ENCODE peak calls at places on chromosomes 16 and 17, in five cellular contexts. R is ovary, B is upper lobe of left lung, E is body of pancreas, Q is NB4. S is an unnamed sample.

GRCh38 chr16:66272461-66272860 is 94.0 kb upstream of the CDH5 start:
- DNase-seq in R (peak; percentile 10), B (no peak), E (peak; percentile 42), Q (no peak), S (no peak)

GRCh38 chr16:31141489-31142108 is 6.1 kb upstream of the PRSS8 start:
- DNase-seq in R (peak; percentile 54), B (peak; percentile 47), E (no peak), Q (no peak), S (no peak)

GRCh38 chr16:82990155-82990554 is 363.4 kb downstream of the CDH13 start:
- DNase-seq in R (no peak), B (no peak), E (no peak), Q (no peak), S (no peak)

GRCh38 chr16:53530046-53530445 is 27.0 kb upstream of the AKTIP start:
- DNase-seq in R (no peak), B (no peak), E (no peak), Q (no peak), S (no peak)

GRCh38 chr17:4598776-4599504 is 14.6 kb downstream of the SMTNL2 start:
- DNase-seq in R (peak; percentile 87), B (no peak), E (peak; percentile 32), Q (no peak), S (no peak)

GRCh38 chr17:79836952-79837887 is 2.0 kb downstream of the CBX4 start:
- DNase-seq in R (peak; percentile 43), B (peak; percentile 96), E (peak; percentile 95), Q (peak; percentile 93), S (peak; percentile 85)

GRCh38 chr17:8151641-8152111 is 528 bp downstream of the PER1 start:
- DNase-seq in R (peak; percentile 88), B (peak; percentile 88), E (peak; percentile 90), Q (peak; percentile 62), S (no peak)

GRCh38 chr17:66549731-66550207 is 247.4 kb downstream of the PRKCA start:
- DNase-seq in R (no peak), B (no peak), E (no peak), Q (no peak), S (no peak)

GRCh38 chr17:82195675-82196258 is 16.9 kb downstream of the CCDC57 start:
- DNase-seq in R (no peak), B (no peak), E (no peak), Q (no peak), S (no peak)

GRCh38 chr16:67258160-67258835 is 9.5 kb downstream of the SLC9A5 start:
- DNase-seq in R (no peak), B (no peak), E (no peak), Q (no peak), S (no peak)

GRCh38 chr17:8799001-8799850 is at the start of gene MFSD6L:
- DNase-seq in R (no peak), B (peak; percentile 57), E (peak; percentile 94), Q (no peak), S (no peak)

GRCh38 chr17:51000835-51001638 is 119.6 kb downstream of the SPAG9 start:
- DNase-seq in R (no peak), B (no peak), E (no peak), Q (peak; percentile 73), S (peak; percentile 8)

GRCh38 chr16:49986351-49987124 is 38.5 kb upstream of the CNEP1R1 start:
- DNase-seq in R (no peak), B (no peak), E (no peak), Q (no peak), S (no peak)

GRCh38 chr17:31068291-31068690 is 26.5 kb upstream of the NF1 start:
- DNase-seq in R (no peak), B (peak; percentile 32), E (peak; percentile 36), Q (peak; percentile 82), S (no peak)

GRCh38 chr17:81925860-81926450 is 1.6 kb downstream of the MAFG start:
- DNase-seq in R (no peak), B (no peak), E (no peak), Q (no peak), S (no peak)

GRCh38 chr16:52318259-52319008 is 228.5 kb downstream of the TOX3 start:
- DNase-seq in R (no peak), B (no peak), E (no peak), Q (no peak), S (no peak)

GRCh38 chr17:77508047-77508715 is 367.4 kb downstream of the SEC14L1 start:
- DNase-seq in R (no peak), B (no peak), E (no peak), Q (peak; percentile 46), S (no peak)

GRCh38 chr16:86665319-86665675 is 86.9 kb downstream of the FOXL1 start:
- DNase-seq in R (no peak), B (no peak), E (no peak), Q (no peak), S (no peak)

GRCh38 chr16:65782537-65783290 is 583.8 kb upstream of the CDH5 start:
- DNase-seq in R (no peak), B (no peak), E (peak; percentile 15), Q (no peak), S (no peak)

GRCh38 chr17:81241648-81242420 is 2.7 kb downstream of the NDUFAF8 start:
- DNase-seq in R (peak; percentile 64), B (peak; percentile 65), E (peak; percentile 67), Q (peak; percentile 73), S (peak; percentile 79)

GRCh38 chr16:20348365-20349185 is 3.9 kb downstream of the UMOD start:
- DNase-seq in R (no peak), B (no peak), E (peak; percentile 80), Q (no peak), S (no peak)

GRCh38 chr17:73400915-73401545 is 89.2 kb upstream of the CDC42EP4 start:
- DNase-seq in R (no peak), B (no peak), E (no peak), Q (no peak), S (no peak)

DNA sequence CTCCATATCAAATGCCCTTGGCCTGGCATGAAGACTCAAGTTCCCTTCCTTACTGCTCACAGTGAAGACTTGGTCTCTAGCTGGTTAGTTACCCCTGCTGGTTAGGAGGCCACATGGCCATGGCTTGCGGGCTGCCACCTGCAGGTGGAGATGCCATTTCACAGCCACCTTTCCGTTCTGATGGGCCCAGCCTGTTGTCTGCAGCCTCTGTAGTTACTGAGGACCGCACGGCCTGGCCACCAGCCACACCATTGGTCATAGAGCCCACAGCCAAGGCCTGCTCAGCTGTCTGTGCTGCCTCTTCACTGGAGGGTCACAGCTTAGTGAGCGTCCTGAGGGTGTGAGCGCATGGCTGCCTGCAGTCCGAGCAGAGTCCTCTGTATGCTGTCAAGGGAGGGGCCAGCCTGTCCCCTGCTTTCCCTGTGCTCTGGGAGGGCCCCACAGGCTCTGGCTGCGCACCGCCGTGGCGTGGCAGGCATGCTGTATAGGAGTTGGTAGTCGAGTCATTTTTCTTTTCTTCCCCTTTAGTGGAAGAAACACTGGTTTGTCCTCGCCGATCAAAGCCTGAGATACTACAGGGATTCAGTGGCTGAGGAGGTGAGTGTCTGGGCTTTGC is 59.2 kb downstream of the PLD6 start:
- DNase-seq in R (no peak), B (no peak), E (peak; percentile 36), Q (peak; percentile 55), S (no peak)
- TF ChIP-seq POLR2A in R (no peak), B (no peak), E (no peak), Q (no peak), S (no peak)

GRCh38 chr17:19531780-19532501 is 1.7 kb upstream of the SLC47A1 start:
- DNase-seq in R (no peak), B (no peak), E (no peak), Q (no peak), S (no peak)

GRCh38 chr17:19533036-19533717 is 477 bp upstream of the SLC47A1 start:
- DNase-seq in R (no peak), B (no peak), E (no peak), Q (no peak), S (no peak)

GRCh38 chr17:19537116-19537515 is 3.5 kb downstream of the SLC47A1 start:
- DNase-seq in R (no peak), B (no peak), E (no peak), Q (no peak), S (no peak)

GRCh38 chr17:19534562-19535149 is 1.0 kb downstream of the SLC47A1 start:
- DNase-seq in R (no peak), B (no peak), E (no peak), Q (no peak), S (no peak)

GRCh38 chr17:19533718-19534561 is at the start of gene SLC47A1:
- DNase-seq in R (no peak), B (peak; percentile 39), E (peak; percentile 28), Q (peak; percentile 40), S (peak; percentile 63)
- TF ChIP-seq POLR2A in R (no peak), B (no peak), E (no peak), Q (no peak), S (peak; percentile 16)

DNA sequence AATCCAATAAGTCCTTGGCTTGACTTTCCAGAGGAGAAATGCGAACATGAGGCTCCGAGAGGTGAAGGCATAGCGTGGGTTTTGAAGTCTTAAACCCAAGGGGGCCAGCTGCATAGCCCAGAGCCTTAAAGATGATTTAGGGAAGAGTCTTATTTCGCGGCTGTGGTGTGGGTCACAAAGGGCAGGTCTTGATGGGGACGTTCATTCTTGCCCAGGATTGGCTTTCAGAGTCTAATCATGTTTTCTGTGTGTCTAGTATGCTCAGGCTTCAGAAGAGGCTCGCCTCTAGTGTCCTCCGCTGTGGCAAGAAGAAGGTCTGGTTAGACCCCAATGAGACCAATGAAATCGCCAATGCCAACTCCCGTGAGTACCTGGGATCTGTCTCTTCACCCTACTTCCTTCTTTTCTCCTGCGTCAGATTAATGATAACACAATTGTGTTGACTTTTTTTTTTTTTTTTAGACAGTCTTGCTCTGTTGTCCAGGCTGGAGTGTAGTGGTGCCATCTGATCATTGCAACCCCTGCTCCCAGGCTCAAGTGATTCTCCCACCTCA is 951 bp downstream of the RPL19 start:
- DNase-seq in R (no peak), B (no peak), E (no peak), Q (peak; percentile 59), S (no peak)
- TF ChIP-seq POLR2A in R (no peak), B (no peak), E (no peak), Q (no peak), S (no peak)

GRCh38 chr16:566475-567361 is at the start of gene NHLRC4:
- DNase-seq in R (peak; percentile 92), B (peak; percentile 51), E (peak; percentile 46), Q (peak; percentile 87), S (peak; percentile 97)

GRCh38 chr16:572865-573650 is 3.3 kb downstream of the PIGQ start:
- DNase-seq in R (no peak), B (no peak), E (no peak), Q (no peak), S (no peak)

GRCh38 chr16:568401-569258 is 1.1 kb upstream of the PIGQ start:
- DNase-seq in R (no peak), B (no peak), E (no peak), Q (no peak), S (no peak)

GRCh38 chr16:567362-568256 is 804 bp downstream of the NHLRC4 start:
- DNase-seq in R (no peak), B (no peak), E (no peak), Q (no peak), S (no peak)

DNA sequence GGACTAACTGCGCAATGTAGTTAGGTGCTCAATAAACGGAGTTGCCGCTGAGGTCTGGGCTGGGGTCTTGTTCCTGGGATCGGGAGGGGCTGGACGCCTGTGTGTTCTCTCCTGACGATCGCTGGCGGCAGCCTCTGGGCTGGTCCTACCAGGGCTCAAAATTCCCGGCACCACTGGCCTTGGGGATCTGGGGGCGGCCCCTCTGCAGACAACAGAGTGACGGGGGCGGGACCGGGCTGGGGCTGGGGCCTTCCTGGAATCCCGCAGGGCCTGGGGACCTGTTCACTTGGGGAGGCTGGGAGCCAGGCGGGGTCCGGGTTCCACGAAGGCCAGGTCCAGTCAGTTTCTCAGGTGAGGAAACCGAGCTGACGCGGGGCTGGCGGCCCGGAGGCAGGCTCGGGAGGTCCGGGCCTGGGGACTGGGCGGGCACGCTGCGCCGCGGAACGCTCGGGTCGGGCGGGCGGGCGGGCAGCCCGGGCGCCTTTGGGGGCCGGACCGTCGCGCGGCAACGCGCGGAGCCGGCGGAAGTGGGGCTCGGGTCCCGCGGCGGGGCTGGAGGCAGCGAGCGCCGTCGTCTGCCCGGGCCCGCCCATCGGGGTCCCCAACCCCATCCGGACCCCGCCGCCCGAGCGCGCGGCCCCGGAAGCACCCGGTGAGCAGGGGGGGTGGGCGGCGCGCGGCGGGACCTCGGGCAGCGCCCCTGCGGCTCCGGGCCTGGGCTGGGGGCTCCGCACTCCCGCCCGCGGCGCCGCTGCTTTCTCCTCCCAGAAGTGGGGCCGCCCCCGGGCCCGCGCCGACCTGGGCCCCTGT is at the start of gene PIGQ:
- DNase-seq in R (peak; percentile 81), B (peak; percentile 69), E (peak; percentile 76), Q (peak; percentile 63), S (peak; percentile 96)
- TF ChIP-seq POLR2A in R (no peak), B (no peak), E (no peak), Q (no peak), S (no peak)